ENCODE peak calls at places on chromosomes 16 and 17, in seven cellular contexts. Y is ovary, K is body of pancreas, C is mucosa of descending colon, B is HFF-Myc, X is neural crest cell, T is AG04449. D is an unnamed sample.

GRCh38 chr16:13441675-13442074 is 478.3 kb upstream of the ERCC4 start:
- DNase-seq in Y (no peak), K (no peak), C (no peak), B (no peak), X (no peak), T (no peak), D (no peak)

GRCh38 chr16:81181013-81181720 is 57.3 kb upstream of the BCO1 start:
- DNase-seq in Y (peak), K (peak), C (no peak), B (peak), X (peak), T (peak), D (no peak)

GRCh38 chr17:72477529-72477928 is 356.7 kb downstream of the SOX9 start:
- DNase-seq in Y (no peak), K (peak), C (no peak), B (no peak), X (no peak), T (no peak), D (no peak)

GRCh38 chr17:78883090-78883532 is 19.9 kb downstream of the CEP295NL start:
- DNase-seq in Y (peak), K (peak), C (peak), B (peak), X (no peak), T (peak), D (peak)

GRCh38 chr16:86848821-86849220 is 270.5 kb downstream of the FOXL1 start:
- DNase-seq in Y (no peak), K (no peak), C (no peak), B (no peak), X (no peak), T (no peak), D (no peak)

GRCh38 chr17:42392664-42393415 is 4.6 kb upstream of the STAT3 start:
- DNase-seq in Y (no peak), K (no peak), C (no peak), B (no peak), X (no peak), T (no peak), D (no peak)

GRCh38 chr17:17845046-17845775 is 8.4 kb upstream of the SREBF1 start:
- DNase-seq in Y (peak), K (no peak), C (peak), B (no peak), X (no peak), T (no peak), D (no peak)

GRCh38 chr16:87581867-87582220 is 20.5 kb upstream of the JPH3 start:
- DNase-seq in Y (peak), K (peak), C (no peak), B (peak), X (no peak), T (peak), D (no peak)

GRCh38 chr17:4550534-4551039 is 4.6 kb downstream of the MYBBP1A start:
- DNase-seq in Y (no peak), K (no peak), C (peak), B (no peak), X (no peak), T (no peak), D (peak)

GRCh38 chr16:55488306-55488705 is 9.3 kb downstream of the MMP2 start:
- DNase-seq in Y (no peak), K (no peak), C (no peak), B (no peak), X (no peak), T (no peak), D (no peak)

GRCh38 chr17:64242633-64243032 is 20.4 kb downstream of the TEX2 start:
- DNase-seq in Y (no peak), K (no peak), C (no peak), B (no peak), X (no peak), T (no peak), D (no peak)

GRCh38 chr16:17591655-17592405 is 121.1 kb upstream of the XYLT1 start:
- DNase-seq in Y (no peak), K (no peak), C (no peak), B (no peak), X (no peak), T (no peak), D (no peak)

GRCh38 chr16:680967-681745 is 946 bp downstream of the STUB1 start:
- DNase-seq in Y (peak), K (peak), C (no peak), B (no peak), X (no peak), T (no peak), D (no peak)
- TF ChIP-seq CTCF in Y (no peak), K (no peak), C (no peak), B (no peak), X (no peak), T (peak), D (peak)

DNA sequence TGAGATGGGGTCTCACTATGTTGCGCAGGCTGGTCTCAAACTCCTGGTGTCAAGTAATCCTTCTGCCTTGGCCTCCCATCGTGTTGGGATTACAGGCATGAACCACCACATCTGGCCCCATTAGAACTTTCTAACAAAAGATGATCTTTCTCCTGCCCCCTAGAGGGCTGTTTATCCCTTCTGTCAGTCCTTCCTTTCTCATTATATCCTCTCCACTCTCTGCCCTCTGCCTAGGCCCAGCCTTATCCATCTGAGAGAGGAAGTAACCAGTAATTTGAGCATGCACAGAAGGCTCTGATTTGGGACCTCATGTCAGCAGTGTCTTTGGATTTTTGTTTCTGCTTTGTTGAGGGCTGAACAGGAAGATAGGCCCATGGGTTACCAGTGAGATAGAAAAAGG is 4.4 kb upstream of the DHX40 start:
- DNase-seq in Y (no peak), K (no peak), C (no peak), B (no peak), X (no peak), T (no peak), D (no peak)
- TF ChIP-seq CTCF in Y (no peak), K (no peak), C (no peak), B (peak), X (peak), T (peak), D (peak)

DNA sequence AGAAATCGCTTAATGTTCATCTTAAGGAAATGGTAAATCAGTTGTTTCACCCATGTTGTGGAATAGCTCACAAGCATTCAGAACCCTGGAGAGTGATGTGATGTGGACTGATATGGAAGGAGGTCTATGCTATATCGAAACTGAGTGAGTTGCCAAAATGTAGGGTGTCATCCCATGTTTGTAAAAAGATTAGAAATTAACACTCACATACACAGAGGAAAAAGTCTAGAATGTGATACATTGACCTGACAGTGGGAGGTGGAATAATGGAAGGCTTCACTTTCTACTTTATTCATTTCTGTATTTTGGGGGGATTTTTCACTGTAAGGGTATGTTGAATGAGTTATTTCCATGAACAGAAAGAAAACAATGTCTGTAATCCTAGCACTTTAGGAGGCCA is 4.7 kb upstream of the PRM1 start:
- DNase-seq in Y (no peak), K (no peak), C (no peak), B (no peak), X (no peak), T (no peak), D (no peak)
- TF ChIP-seq CTCF in Y (no peak), K (no peak), C (no peak), B (no peak), X (no peak), T (no peak), D (no peak)

GRCh38 chr17:45906237-45906636 is 11.9 kb downstream of the MAPT start:
- DNase-seq in Y (no peak), K (no peak), C (no peak), B (no peak), X (no peak), T (no peak), D (no peak)
- TF ChIP-seq CTCF in Y (no peak), K (no peak), C (no peak), B (no peak), X (no peak), T (no peak), D (no peak)

GRCh38 chr17:35132099-35132498 is 10.0 kb downstream of the NLE1 start:
- DNase-seq in Y (no peak), K (no peak), C (no peak), B (no peak), X (no peak), T (no peak), D (no peak)

GRCh38 chr17:35130392-35130791 is 9.0 kb downstream of the FNDC8 start:
- DNase-seq in Y (no peak), K (no peak), C (no peak), B (no peak), X (no peak), T (no peak), D (no peak)

GRCh38 chr17:35132816-35133550 is 9.1 kb downstream of the NLE1 start:
- DNase-seq in Y (no peak), K (no peak), C (no peak), B (no peak), X (no peak), T (no peak), D (no peak)

GRCh38 chr17:35138218-35138617 is 3.9 kb downstream of the NLE1 start:
- DNase-seq in Y (no peak), K (no peak), C (no peak), B (no peak), X (no peak), T (no peak), D (no peak)

GRCh38 chr17:35135322-35135721 is 6.8 kb downstream of the NLE1 start:
- DNase-seq in Y (no peak), K (no peak), C (no peak), B (no peak), X (no peak), T (no peak), D (no peak)
- TF ChIP-seq CTCF in Y (no peak), K (no peak), C (no peak), B (no peak), X (no peak), T (no peak), D (no peak)

D was measured in CD14-positive monocyte.